ENCODE peak calls at places on chromosome 3, in eight cellular contexts. R is NCI-H226, S is NCI-H1694 treated with DMSO at 0.1 percent for 48 hours, L is dorsolateral prefrontal cortex, A is pons, M is RWPE1, E is tibial artery, W is caudate nucleus. V is an unnamed sample.

GRCh38 chr3:107798381-107798780 is 275.6 kb downstream of the BBX start:
- DNase-seq in R (peak), S (no peak), L (no peak), A (no peak), M (no peak), E (no peak), W (no peak), V (no peak)

GRCh38 chr3:188772886-188773285 is 398.9 kb upstream of the TPRG1 start:
- DNase-seq in R (no peak), S (no peak), L (no peak), A (no peak), M (no peak), E (no peak), W (no peak), V (no peak)

GRCh38 chr3:174168538-174169254 is 690.4 kb upstream of the NAALADL2 start:
- DNase-seq in R (no peak), S (no peak), L (no peak), A (no peak), M (no peak), E (no peak), W (no peak), V (no peak)

GRCh38 chr3:82641701-82642100 is 880.3 kb upstream of the GBE1 start:
- DNase-seq in R (no peak), S (no peak), L (no peak), A (no peak), M (peak), E (no peak), W (no peak), V (no peak)

GRCh38 chr3:104578558-104578957 is 788.2 kb upstream of the ALCAM start:
- DNase-seq in R (no peak), S (no peak), L (no peak), A (no peak), M (no peak), E (no peak), W (no peak), V (no peak)

GRCh38 chr3:130341882-130342281 is 3.6 kb upstream of the COL6A5 start:
- DNase-seq in R (no peak), S (no peak), L (no peak), A (no peak), M (no peak), E (no peak), W (no peak), V (no peak)

GRCh38 chr3:29215948-29216347 is 64.9 kb upstream of the RBMS3 start:
- DNase-seq in R (peak), S (no peak), L (no peak), A (no peak), M (no peak), E (no peak), W (no peak), V (no peak)

GRCh38 chr3:31531465-31531991 is 1.2 kb upstream of the STT3B start:
- DNase-seq in R (no peak), S (no peak), L (no peak), A (no peak), M (no peak), E (no peak), W (no peak), V (no peak)

GRCh38 chr3:63349583-63350177 is 71.6 kb downstream of the SYNPR start:
- DNase-seq in R (peak), S (peak), L (peak), A (peak), M (peak), E (no peak), W (no peak), V (peak)

V was measured in hypothalamus.